ENCODE peak calls at places on chromosome 21, in seven cellular contexts. X is HuH-7; Y is IMR-90; S is breast epithelium; W is activated effector memory CD4-positive, alpha-beta T cell treated with anti-CD3 and anti-CD28 coated beads, Interleukin-2, amount 50 U/mL, for 16 hours; E is Calu3; N is cardiac septum. F is an unnamed sample.

GRCh38 chr21:33984021-33984481 is 68.4 kb upstream of the ATP5PO start:
- DNase-seq in X (no peak), Y (no peak), S (no peak), W (no peak), E (no peak), N (no peak), F (no peak)

GRCh38 chr21:28641731-28642130 is 350.9 kb downstream of the LTN1 start:
- DNase-seq in X (no peak), Y (no peak), S (no peak), W (no peak), E (no peak), N (no peak), F (no peak)

GRCh38 chr21:26982767-26983166 is 15.9 kb upstream of the ADAMTS5 start:
- DNase-seq in X (no peak), Y (peak), S (no peak), W (no peak), E (peak), N (no peak), F (no peak)

GRCh38 chr21:32900814-32901213 is 124.9 kb upstream of the OLIG2 start:
- DNase-seq in X (no peak), Y (no peak), S (no peak), W (no peak), E (no peak), N (no peak), F (no peak)

GRCh38 chr21:42541174-42541573 is 27.5 kb downstream of the SLC37A1 start:
- DNase-seq in X (no peak), Y (no peak), S (no peak), W (no peak), E (no peak), N (no peak), F (no peak)

GRCh38 chr21:41142051-41142795 is 25.7 kb upstream of the BACE2 start:
- DNase-seq in X (no peak), Y (peak), S (peak), W (no peak), E (no peak), N (no peak), F (no peak)

GRCh38 chr21:41240040-41240439 is 72.1 kb downstream of the BACE2 start:
- DNase-seq in X (no peak), Y (no peak), S (no peak), W (no peak), E (no peak), N (no peak), F (no peak)

GRCh38 chr21:39126486-39126806 is 56.8 kb downstream of the PSMG1 start:
- DNase-seq in X (no peak), Y (no peak), S (no peak), W (no peak), E (no peak), N (no peak), F (no peak)

GRCh38 chr21:31750843-31751242 is 18.9 kb upstream of the SCAF4 start:
- DNase-seq in X (no peak), Y (peak), S (no peak), W (no peak), E (no peak), N (no peak), F (no peak)

GRCh38 chr21:31878831-31879230 is 6.0 kb downstream of the HUNK start:
- DNase-seq in X (no peak), Y (no peak), S (no peak), W (no peak), E (no peak), N (no peak), F (no peak)

GRCh38 chr21:34734696-34735095 is 65.9 kb downstream of the CLIC6 start:
- DNase-seq in X (no peak), Y (no peak), S (no peak), W (no peak), E (no peak), N (no peak), F (no peak)

GRCh38 chr21:27450216-27450615 is 483.3 kb upstream of the ADAMTS5 start:
- DNase-seq in X (no peak), Y (no peak), S (no peak), W (no peak), E (no peak), N (no peak), F (no peak)

GRCh38 chr21:46150073-46150472 is 5.3 kb downstream of the FTCD start:
- DNase-seq in X (no peak), Y (no peak), S (peak), W (peak), E (no peak), N (peak), F (peak)

GRCh38 chr21:45403825-45404725 is 890 bp upstream of the COL18A1 start:
- DNase-seq in X (no peak), Y (peak), S (no peak), W (no peak), E (peak), N (no peak), F (peak)

GRCh38 chr21:42312626-42313104 is 2.5 kb downstream of the TFF3 start:
- DNase-seq in X (no peak), Y (no peak), S (no peak), W (peak), E (no peak), N (peak), F (no peak)

GRCh38 chr21:36156815-36157670 is at the start of gene DOP1B:
- DNase-seq in X (no peak), Y (no peak), S (no peak), W (no peak), E (no peak), N (peak), F (no peak)

GRCh38 chr21:17911628-17912027 is 92.5 kb upstream of the C21orf91 start:
- DNase-seq in X (no peak), Y (peak), S (no peak), W (no peak), E (no peak), N (no peak), F (no peak)

GRCh38 chr21:46003575-46004007 is 22.0 kb downstream of the COL6A1 start:
- DNase-seq in X (no peak), Y (no peak), S (peak), W (peak), E (no peak), N (no peak), F (peak)

GRCh38 chr21:33196956-33197374 is 32.8 kb upstream of the IFNAR2 start:
- DNase-seq in X (peak), Y (peak), S (no peak), W (peak), E (peak), N (peak), F (peak)

GRCh38 chr21:28152729-28153128 is 839.9 kb downstream of the LTN1 start:
- DNase-seq in X (no peak), Y (peak), S (no peak), W (no peak), E (no peak), N (no peak), F (no peak)

GRCh38 chr21:29187939-29188338 is 57.5 kb downstream of the MAP3K7CL start:
- DNase-seq in X (no peak), Y (peak), S (no peak), W (no peak), E (peak), N (no peak), F (no peak)

GRCh38 chr21:38293765-38294164 is 37.0 kb downstream of the KCNJ15 start:
- DNase-seq in X (no peak), Y (no peak), S (no peak), W (no peak), E (no peak), N (no peak), F (no peak)

GRCh38 chr21:35909456-35910178 is 150.7 kb downstream of the SETD4 start:
- DNase-seq in X (no peak), Y (peak), S (no peak), W (no peak), E (no peak), N (no peak), F (no peak)

GRCh38 chr21:34996304-34997081 is 52.6 kb downstream of the RUNX1 start:
- DNase-seq in X (no peak), Y (peak), S (no peak), W (peak), E (no peak), N (no peak), F (peak)

GRCh38 chr21:26146681-26147080 is 23.9 kb downstream of the APP start:
- DNase-seq in X (no peak), Y (no peak), S (no peak), W (no peak), E (no peak), N (no peak), F (no peak)

GRCh38 chr21:41768371-41769042 is 1.7 kb upstream of the RIPK4 start:
- DNase-seq in X (peak), Y (peak), S (peak), W (peak), E (peak), N (no peak), F (no peak)

GRCh38 chr21:46217511-46218196 is 10.9 kb downstream of the LSS start:
- DNase-seq in X (no peak), Y (no peak), S (peak), W (peak), E (no peak), N (no peak), F (no peak)

GRCh38 chr21:27526451-27526850 is 559.6 kb upstream of the ADAMTS5 start:
- DNase-seq in X (no peak), Y (no peak), S (no peak), W (no peak), E (no peak), N (no peak), F (peak)

GRCh38 chr21:27248791-27249190 is 281.9 kb upstream of the ADAMTS5 start:
- DNase-seq in X (no peak), Y (peak), S (no peak), W (no peak), E (no peak), N (no peak), F (no peak)

GRCh38 chr21:36125513-36126121 is 9.3 kb upstream of the CBR3 start:
- DNase-seq in X (peak), Y (peak), S (no peak), W (peak), E (peak), N (no peak), F (peak)

GRCh38 chr21:28253971-28254370 is 738.7 kb downstream of the LTN1 start:
- DNase-seq in X (no peak), Y (no peak), S (no peak), W (no peak), E (no peak), N (no peak), F (no peak)

GRCh38 chr21:35940074-35940927 is 120.0 kb downstream of the SETD4 start:
- DNase-seq in X (peak), Y (peak), S (no peak), W (no peak), E (peak), N (no peak), F (peak)

GRCh38 chr21:41928621-41929220 is 25.1 kb downstream of the C2CD2 start:
- DNase-seq in X (no peak), Y (no peak), S (no peak), W (no peak), E (no peak), N (no peak), F (no peak)

GRCh38 chr21:17461582-17461981 is 51.3 kb upstream of the CXADR start:
- DNase-seq in X (no peak), Y (peak), S (no peak), W (no peak), E (peak), N (no peak), F (no peak)